ENCODE peak calls at places on chromosomes 1 and 21, in eight cellular contexts. K is mammary epithelial cell, J is aorta, D is HCT116, X is heart left ventricle, W is IMR-90, N is uterus, O is mucosa of descending colon. E is an unnamed sample. For H3K36me3, the result is how much of the 10 kb centered on the place peaks cover.

GRCh38 chr1:113057006-113057405 is 16.0 kb upstream of the LRIG2 start:
- DNase-seq in O (peak), W (no peak), K (no peak), N (no peak), X (no peak), J (no peak), D (no peak), E (peak)

GRCh38 chr1:166383137-166383536 is 216.3 kb upstream of the FAM78B start:
- DNase-seq in O (no peak), W (no peak), K (no peak), J (no peak), X (no peak), D (no peak), N (no peak), E (no peak)

GRCh38 chr1:67674260-67675011 is 10.6 kb upstream of the GADD45A start:
- DNase-seq in O (peak), K (no peak), D (no peak), W (peak), X (peak), N (peak), J (no peak), E (no peak)

GRCh38 chr1:116356673-116357072 is 16.4 kb upstream of the ATP1A1 start:
- DNase-seq in J (no peak), W (peak), D (no peak), K (no peak), N (no peak), X (no peak), O (no peak), E (no peak)

GRCh38 chr1:6962956-6963915 is 178.0 kb downstream of the CAMTA1 start:
- DNase-seq in K (no peak), D (peak), J (peak), X (peak), W (no peak), O (peak), N (peak), E (peak)

GRCh38 chr1:14842361-14842760 is 243.9 kb downstream of the KAZN start:
- DNase-seq in X (no peak), W (peak), D (no peak), K (no peak), N (no peak), O (no peak), J (no peak), E (no peak)

GRCh38 chr1:220990417-220991337 is 111.4 kb downstream of the HLX start:
- DNase-seq in D (peak), O (no peak), X (no peak), N (no peak), J (no peak), K (peak), W (peak), E (no peak)

GRCh38 chr1:2341706-2342383 is 49.5 kb downstream of the MORN1 start:
- DNase-seq in D (no peak), X (no peak), N (no peak), K (no peak), O (no peak), W (no peak), J (peak), E (no peak)

GRCh38 chr1:156262461-156263287 is 14.8 kb upstream of the PAQR6 start:
- DNase-seq in D (no peak), K (peak), O (no peak), W (peak), X (no peak), N (no peak), J (no peak), E (no peak)

GRCh38 chr1:112614460-112615065 is 4.4 kb downstream of the ST7L start:
- DNase-seq in W (peak), O (peak), K (no peak), D (no peak), N (no peak), X (no peak), J (no peak), E (no peak)

GRCh38 chr1:210241121-210241520 is 8.5 kb downstream of the SERTAD4 start:
- DNase-seq in X (no peak), N (no peak), J (no peak), D (no peak), W (no peak), K (no peak), O (no peak), E (no peak)

GRCh38 chr1:39491146-39491921 is at the start of gene BMP8A:
- DNase-seq in W (no peak), D (peak), K (peak), X (peak), N (peak), J (peak), O (peak), E (peak)

GRCh38 chr1:39683591-39684312 is 7.5 kb downstream of the HPCAL4 start:
- DNase-seq in O (no peak), D (no peak), X (no peak), W (no peak), J (no peak), N (no peak), K (no peak), E (no peak)

GRCh38 chr1:41980872-41981653 is 62.3 kb upstream of the HIVEP3 start:
- DNase-seq in X (no peak), J (no peak), N (no peak), D (no peak), O (no peak), K (no peak), W (no peak), E (no peak)

GRCh38 chr1:36365310-36365895 is 20.3 kb downstream of the STK40 start:
- DNase-seq in W (peak), D (no peak), O (no peak), K (no peak), J (no peak), N (peak), X (peak), E (no peak)

GRCh38 chr1:41149570-41149969 is 92.5 kb downstream of the SCMH1 start:
- DNase-seq in X (no peak), O (no peak), N (no peak), K (no peak), W (no peak), D (no peak), J (no peak), E (no peak)

GRCh38 chr1:204313675-204314074 is 46.1 kb downstream of the PLEKHA6 start:
- DNase-seq in X (no peak), W (no peak), O (no peak), D (no peak), J (no peak), N (no peak), K (no peak), E (no peak)

GRCh38 chr1:117826551-117827078 is 102.8 kb downstream of the GDAP2 start:
- DNase-seq in N (no peak), X (peak), O (peak), D (peak), J (peak), K (peak), W (peak), E (no peak)

GRCh38 chr1:115665319-115665718 is 23.5 kb downstream of the VANGL1 start:
- DNase-seq in X (no peak), K (peak), O (peak), W (no peak), N (no peak), D (no peak), J (no peak), E (no peak)

GRCh38 chr1:21334214-21335087 is 44.2 kb upstream of the ECE1 start:
- DNase-seq in X (peak), K (peak), J (peak), W (peak), N (peak), D (no peak), O (peak), E (peak)

GRCh38 chr21:44281801-44282200 is 3.9 kb upstream of the AIRE start:
- DNase-seq in N (no peak), K (no peak), D (no peak), W (no peak), O (no peak), X (no peak), J (peak), E (no peak)

GRCh38 chr1:59766463-59766862 is 48.3 kb upstream of the HOOK1 start:
- DNase-seq in N (no peak), J (no peak), O (no peak), K (no peak), W (peak), X (no peak), D (no peak), E (no peak)

GRCh38 chr1:4654764-4655673 is 610 bp downstream of the AJAP1 start:
- DNase-seq in J (no peak), K (peak), X (no peak), N (no peak), W (no peak), D (no peak), O (no peak), E (no peak)
- H3K4me3 ChIP-seq in J (peak), K (peak), X (no peak), N (no peak), W (no peak), D (no peak), O (no peak), E (peak)

DNA sequence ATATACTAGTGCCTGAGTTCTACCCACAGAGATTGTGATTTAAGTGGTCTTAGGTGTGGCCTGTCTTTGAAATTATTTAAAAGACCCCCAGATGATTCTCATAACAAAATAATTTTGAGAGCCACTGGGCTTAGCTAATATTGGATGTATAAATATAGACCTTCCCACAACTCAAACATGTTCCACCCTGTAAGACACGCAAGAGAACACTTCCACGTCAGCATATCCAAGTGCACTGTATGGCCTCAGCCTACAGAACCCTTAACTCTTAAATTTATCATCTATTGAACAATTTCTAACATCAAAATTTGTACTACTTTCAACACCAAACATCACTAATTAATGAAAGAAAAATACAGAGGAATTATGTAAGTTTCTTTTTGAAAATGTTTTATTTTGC is 2.5 kb downstream of the FAM177B start:
- DNase-seq in J (no peak), X (no peak), N (no peak), K (no peak), O (no peak), D (no peak), W (no peak), E (no peak)
- H3K36me3 ChIP-seq in J (under half), X (under half), N (under half), K (under half), O (under half), D (under half), W (under half), E (under half)

GRCh38 chr21:42562816-42563215 is 49.2 kb downstream of the SLC37A1 start:
- DNase-seq in X (no peak), O (no peak), N (peak), J (no peak), W (no peak), K (no peak), D (no peak), E (peak)
- H3K4me3 ChIP-seq in X (no peak), O (no peak), N (no peak), J (no peak), W (no peak), K (no peak), D (no peak), E (no peak)

GRCh38 chr1:226364129-226364899 is 43.6 kb downstream of the PARP1 start:
- DNase-seq in J (peak), W (peak), O (no peak), X (peak), D (no peak), K (no peak), N (no peak), E (no peak)
- H3K36me3 ChIP-seq in J (under half), W (half or more), O (under half), X (under half), D (half or more), K (under half), N (under half), E (under half)

E was measured in Peyer's patch.